ENCODE peak calls at places on chromosomes 1 and 21, in seven cellular contexts. Q, H, A, W, K, B and U are unnamed samples. For H3K4me1, the result is how much of the 10 kb centered on the place peaks cover.

GRCh38 chr1:184889183-184889582 is 85.1 kb downstream of the NIBAN1 start:
- DNase-seq in Q (no peak), A (no peak), H (no peak), K (no peak), B (no peak), W (no peak), U (no peak)

GRCh38 chr1:119291611-119292206 is 76.9 kb upstream of the HAO2 start:
- DNase-seq in A (no peak), H (no peak), Q (no peak), B (no peak), W (no peak), K (no peak), U (no peak)

GRCh38 chr1:214498030-214498429 is 53.4 kb downstream of the PTPN14 start:
- DNase-seq in A (no peak), K (no peak), H (no peak), W (no peak), B (no peak), Q (no peak), U (no peak)

GRCh38 chr1:225617956-225618355 is 35.0 kb downstream of the ENAH start:
- DNase-seq in B (no peak), W (no peak), H (no peak), Q (no peak), A (no peak), K (no peak), U (no peak)

GRCh38 chr1:223208164-223209075 is 65.4 kb upstream of the TLR5 start:
- DNase-seq in K (no peak), B (no peak), H (no peak), A (no peak), W (no peak), Q (no peak), U (no peak)

GRCh38 chr1:161153682-161154337 is at the start of gene UFC1:
- DNase-seq in Q (peak), B (peak), A (peak), K (peak), W (peak), H (peak), U (peak)

GRCh38 chr1:247747616-247748015 is 325 bp downstream of the OR14A2 start:
- DNase-seq in Q (no peak), H (no peak), A (no peak), B (no peak), K (no peak), W (no peak), U (no peak)

GRCh38 chr1:25683731-25684130 is 67.1 kb downstream of the MAN1C1 start:
- DNase-seq in W (no peak), Q (no peak), K (no peak), B (no peak), A (no peak), H (no peak), U (no peak)

GRCh38 chr1:21707086-21707840 is 38.1 kb upstream of the RAP1GAP start:
- DNase-seq in W (no peak), B (no peak), Q (no peak), A (no peak), H (no peak), K (no peak), U (no peak)

GRCh38 chr1:227945891-227946623 is 1.7 kb downstream of the WNT9A start:
- DNase-seq in B (peak), W (peak), A (peak), Q (peak), K (peak), H (peak), U (no peak)

GRCh38 chr1:81662913-81663526 is 137.7 kb upstream of the ADGRL2 start:
- DNase-seq in H (no peak), Q (no peak), W (no peak), A (peak), K (no peak), B (no peak), U (no peak)

GRCh38 chr1:235513495-235514366 is 9.5 kb upstream of the B3GALNT2 start:
- DNase-seq in W (peak), K (no peak), Q (peak), B (peak), A (peak), H (peak), U (peak)

GRCh38 chr1:196180847-196181593 is 427.2 kb downstream of the KCNT2 start:
- DNase-seq in K (no peak), W (peak), B (no peak), H (peak), A (no peak), Q (no peak), U (no peak)

DNA sequence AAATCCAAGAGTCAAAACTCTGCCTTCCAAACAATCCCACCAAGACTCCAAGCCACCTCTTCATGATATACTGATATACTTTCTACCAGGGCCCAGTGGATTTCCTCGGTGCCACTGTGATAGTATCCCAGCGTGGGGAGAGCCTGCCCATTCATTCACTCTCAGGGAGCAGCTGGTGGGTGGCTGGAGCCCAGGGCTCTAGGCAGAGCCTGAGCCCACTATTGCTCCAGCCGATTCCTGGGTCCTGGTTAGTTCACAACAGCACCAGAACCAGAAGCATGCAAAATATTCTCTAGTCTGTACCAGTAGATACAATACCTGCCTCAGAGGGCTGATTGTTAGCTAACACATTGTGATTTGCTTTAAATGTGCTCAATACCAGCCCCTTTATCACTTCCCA is 831 bp downstream of the CSRP1 start:
- DNase-seq in A (no peak), Q (no peak), H (no peak), B (no peak), W (no peak), K (no peak), U (no peak)
- H3K4me3 ChIP-seq in A (peak), Q (peak), H (peak), B (peak), W (peak), K (peak), U (peak)

DNA sequence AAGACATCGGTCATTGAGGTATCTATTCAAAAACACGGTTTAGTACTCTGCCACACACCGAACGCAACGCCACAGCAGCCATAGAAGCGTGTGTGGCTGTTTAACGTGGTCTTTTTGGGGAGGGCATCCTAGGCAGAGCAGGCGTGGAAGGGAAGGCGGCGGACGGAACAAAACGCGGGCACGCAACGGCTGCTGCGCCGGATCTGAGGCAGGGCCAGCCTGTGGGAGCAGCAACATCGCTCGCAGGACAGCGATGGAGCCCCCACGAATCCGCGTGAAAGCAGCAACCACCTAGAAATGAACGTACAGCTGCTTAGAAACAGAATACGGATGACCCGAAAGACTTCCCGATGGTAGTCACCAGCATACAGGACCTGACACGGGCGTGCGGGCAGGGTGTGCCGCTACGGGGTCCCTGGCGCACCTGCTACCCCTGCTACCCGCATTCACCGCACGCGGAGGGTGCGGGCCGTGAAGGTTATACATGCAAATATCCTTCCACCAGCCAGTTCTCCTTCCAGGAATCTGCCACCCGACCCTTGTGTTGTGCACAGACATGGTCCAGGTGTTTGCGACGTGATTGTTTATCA is 114.4 kb upstream of the COL6A1 start:
- DNase-seq in Q (no peak), K (no peak), H (no peak), A (no peak), W (no peak), B (no peak), U (no peak)
- H3K4me1 ChIP-seq in Q (under half), K (under half), H (under half), A (under half), W (under half), B (under half), U (under half)

GRCh38 chr1:10648689-10649483 is 147.6 kb downstream of the CASZ1 start:
- DNase-seq in A (peak), H (no peak), Q (no peak), W (no peak), B (no peak), K (no peak), U (no peak)
- H3K4me3 ChIP-seq in A (peak), H (no peak), Q (no peak), W (no peak), B (no peak), K (no peak), U (no peak)

GRCh38 chr1:201740086-201740541 is 88.8 kb upstream of the IPO9 start:
- DNase-seq in W (no peak), A (peak), B (peak), H (no peak), K (no peak), Q (no peak), U (no peak)
- H3K4me1 ChIP-seq in W (under half), A (half or more), B (under half), H (under half), K (under half), Q (half or more), U (under half)